ENCODE peak calls at places on chromosomes 5 and 9, in eight cellular contexts. Z is iris pigment epithelial cell; S is ELR; I is activated gamma-delta T cell treated with anti-CD3 and anti-CD28 coated beads, Interleukin-2, amount 50 U/mL, for 16 hours; G is heart left ventricle; A is AG08395; C is activated CD8-positive, alpha-beta memory T cell treated with anti-CD3 and anti-CD28 coated beads for 24 hours; E is BE2C. F is an unnamed sample.

GRCh38 chr9:250039-250438 is 35.4 kb downstream of the DOCK8 start:
- DNase-seq in A (peak; percentile 13), I (no peak), C (no peak), E (no peak), Z (no peak), S (no peak), G (no peak), F (no peak)

GRCh38 chr9:3980771-3981170 is 319.1 kb downstream of the GLIS3 start:
- DNase-seq in G (no peak), A (peak; percentile 56), C (no peak), Z (peak; percentile 43), E (no peak), I (no peak), S (no peak), F (no peak)

GRCh38 chr9:130860458-130861316 is 25.6 kb downstream of the ABL1 start:
- DNase-seq in I (no peak), G (peak; percentile 91), S (peak; percentile 99), Z (peak; percentile 98), E (no peak), A (peak; percentile 93), C (no peak), F (peak; percentile 85)

GRCh38 chr5:113140837-113141661 is 164.5 kb downstream of the DCP2 start:
- DNase-seq in S (peak; percentile 56), Z (peak; percentile 97), I (no peak), E (no peak), C (no peak), A (peak; percentile 76), G (no peak), F (peak; percentile 44)

GRCh38 chr5:15452030-15452429 is 48.0 kb upstream of the FBXL7 start:
- DNase-seq in A (no peak), G (peak; percentile 24), I (no peak), C (no peak), E (no peak), S (no peak), Z (no peak), F (no peak)

GRCh38 chr5:132877938-132878337 is 4.5 kb downstream of the LEAP2 start:
- DNase-seq in I (no peak), A (no peak), E (peak; percentile 57), C (no peak), Z (peak; percentile 63), S (peak; percentile 34), G (peak; percentile 64), F (no peak)

GRCh38 chr5:107790671-107791070 is 119.9 kb upstream of the EFNA5 start:
- DNase-seq in S (no peak), C (no peak), Z (no peak), G (no peak), A (no peak), E (no peak), I (no peak), F (no peak)

GRCh38 chr9:130129425-130130061 is 42.7 kb upstream of the NCS1 start:
- DNase-seq in A (no peak), S (no peak), G (no peak), E (no peak), I (no peak), Z (peak; percentile 54), C (peak; percentile 80), F (no peak)

GRCh38 chr5:62340392-62340791 is 34.4 kb downstream of the KIF2A start:
- DNase-seq in G (no peak), E (no peak), Z (peak; percentile 36), S (peak; percentile 31), A (no peak), I (no peak), C (no peak), F (no peak)

GRCh38 chr5:95754545-95754944 is 23.4 kb downstream of the RHOBTB3 start:
- DNase-seq in G (no peak), Z (no peak), C (no peak), E (no peak), I (no peak), A (no peak), S (no peak), F (no peak)

GRCh38 chr5:40401965-40402364 is 277.8 kb upstream of the PTGER4 start:
- DNase-seq in I (no peak), A (no peak), E (no peak), C (no peak), G (no peak), S (peak; percentile 93), Z (peak; percentile 82), F (no peak)

GRCh38 chr9:98778711-98779530 is 17.4 kb downstream of the ANKS6 start:
- DNase-seq in E (no peak), Z (no peak), G (no peak), I (no peak), C (no peak), A (no peak), S (no peak), F (no peak)

GRCh38 chr5:168991991-168992390 is 308.9 kb downstream of the SLIT3 start:
- DNase-seq in Z (no peak), G (no peak), E (no peak), I (no peak), S (no peak), A (peak; percentile 20), C (no peak), F (no peak)

GRCh38 chr5:27315541-27316282 is 277.3 kb upstream of the CDH9 start:
- DNase-seq in G (no peak), I (no peak), Z (peak; percentile 85), E (no peak), C (no peak), A (peak; percentile 4), S (peak; percentile 47), F (no peak)

GRCh38 chr9:33225319-33226152 is 14.4 kb upstream of the SPINK4 start:
- DNase-seq in S (peak; percentile 86), I (peak; percentile 67), Z (peak; percentile 70), G (no peak), A (peak; percentile 72), E (peak; percentile 59), C (peak; percentile 82), F (peak; percentile 49)

GRCh38 chr5:73544429-73545402 is 20.7 kb downstream of the ANKRA2 start:
- DNase-seq in A (no peak), Z (no peak), E (no peak), G (peak; percentile 28), I (no peak), C (no peak), S (no peak), F (no peak)

GRCh38 chr5:52668544-52669185 is 119.1 kb upstream of the ITGA1 start:
- DNase-seq in S (no peak), E (no peak), A (no peak), G (no peak), C (no peak), Z (no peak), I (no peak), F (no peak)

GRCh38 chr5:68550031-68550430 is 334.5 kb downstream of the PIK3R1 start:
- DNase-seq in C (no peak), G (no peak), E (no peak), A (no peak), S (no peak), I (no peak), Z (no peak), F (no peak)

GRCh38 chr5:77645158-77645994 is 6.9 kb upstream of the OTP start:
- DNase-seq in Z (no peak), G (no peak), E (peak; percentile 74), A (peak; percentile 43), C (peak; percentile 74), S (peak; percentile 47), I (no peak), F (no peak)

GRCh38 chr5:171599396-171599795 is 179.9 kb downstream of the FGF18 start:
- DNase-seq in A (no peak), Z (no peak), C (no peak), I (no peak), E (no peak), S (no peak), G (no peak), F (no peak)

GRCh38 chr9:96232539-96233241 is 69.3 kb downstream of the HSD17B3 start:
- DNase-seq in I (no peak), S (peak; percentile 63), A (peak; percentile 80), G (peak; percentile 70), E (peak; percentile 63), C (no peak), Z (peak; percentile 63), F (no peak)

GRCh38 chr9:75197521-75197920 is 109.2 kb downstream of the OSTF1 start:
- DNase-seq in Z (peak; percentile 30), G (no peak), E (no peak), I (no peak), C (no peak), S (peak; percentile 15), A (peak; percentile 10), F (no peak)

GRCh38 chr5:29899583-29899982 is 1293.9 kb upstream of the CDH6 start:
- DNase-seq in Z (no peak), C (no peak), E (peak; percentile 33), G (no peak), I (no peak), A (no peak), S (no peak), F (no peak)

GRCh38 chr5:16855475-16855874 is 80.6 kb downstream of the MYO10 start:
- DNase-seq in A (peak; percentile 49), S (no peak), Z (no peak), I (no peak), G (peak; percentile 32), E (peak; percentile 52), C (no peak), F (no peak)

GRCh38 chr9:125701351-125701750 is 5.7 kb downstream of the MAPKAP1 start:
- DNase-seq in E (no peak), S (peak; percentile 80), I (no peak), G (no peak), A (peak; percentile 72), Z (peak; percentile 75), C (no peak), F (no peak)

GRCh38 chr9:101711330-101711941 is 27.0 kb downstream of the GRIN3A start:
- DNase-seq in I (no peak), S (peak; percentile 55), G (no peak), Z (peak; percentile 2), C (peak; percentile 57), A (peak; percentile 11), E (peak; percentile 46), F (no peak)

F was measured in AG09319.